ENCODE peak calls at places on chromosomes 16 and 17, in nine cellular contexts. One of them, this sample, is unnamed.
A peak's percentile ranks its signal among the peaks of the same experiment; 100 is the strongest.

GRCh38 chr16:82280867-82281266 is 110.8 kb upstream of the MPHOSPH6 start:
- DNase-seq in H7: no peak
- DNase-seq in stimulated activated CD8-positive, alpha-beta memory T cell treated with anti-CD3 and anti-CD28 coated beads, Interleukin-4, amount 100 ng/mL, for 48 hours: no peak
- DNase-seq in osteocyte: no peak
- DNase-seq in NCI-H69: no peak
- DNase-seq in T1000: no peak
- DNase-seq in BE2C: no peak
- DNase-seq in tibial artery: no peak
- DNase-seq in activated CD8-positive, alpha-beta T cell treated with anti-CD3 and anti-CD28 coated beads for 36 hours: no peak
- DNase-seq in this sample: no peak

GRCh38 chr17:57086069-57086930 is 1.3 kb downstream of the AKAP1 start:
- DNase-seq in BE2C: peak; percentile 21
- DNase-seq in NCI-H69: peak; percentile 85
- DNase-seq in H7: peak; percentile 76
- DNase-seq in stimulated activated CD8-positive, alpha-beta memory T cell treated with anti-CD3 and anti-CD28 coated beads, Interleukin-4, amount 100 ng/mL, for 48 hours: peak; percentile 45
- DNase-seq in tibial artery: peak; percentile 77
- DNase-seq in T1000: peak; percentile 20
- DNase-seq in activated CD8-positive, alpha-beta T cell treated with anti-CD3 and anti-CD28 coated beads for 36 hours: peak; percentile 28
- DNase-seq in osteocyte: no peak
- DNase-seq in this sample: peak; percentile 61

GRCh38 chr16:49688298-49688697 is 167.6 kb downstream of the ZNF423 start:
- DNase-seq in NCI-H69: no peak
- DNase-seq in activated CD8-positive, alpha-beta T cell treated with anti-CD3 and anti-CD28 coated beads for 36 hours: no peak
- DNase-seq in H7: peak; percentile 86
- DNase-seq in tibial artery: no peak
- DNase-seq in osteocyte: no peak
- DNase-seq in BE2C: no peak
- DNase-seq in stimulated activated CD8-positive, alpha-beta memory T cell treated with anti-CD3 and anti-CD28 coated beads, Interleukin-4, amount 100 ng/mL, for 48 hours: no peak
- DNase-seq in T1000: no peak
- DNase-seq in this sample: no peak

GRCh38 chr17:74585711-74586110 is 6.4 kb downstream of the CD300LD start:
- DNase-seq in BE2C: no peak
- DNase-seq in osteocyte: no peak
- DNase-seq in NCI-H69: no peak
- DNase-seq in stimulated activated CD8-positive, alpha-beta memory T cell treated with anti-CD3 and anti-CD28 coated beads, Interleukin-4, amount 100 ng/mL, for 48 hours: no peak
- DNase-seq in tibial artery: no peak
- DNase-seq in activated CD8-positive, alpha-beta T cell treated with anti-CD3 and anti-CD28 coated beads for 36 hours: no peak
- DNase-seq in H7: no peak
- DNase-seq in T1000: no peak
- DNase-seq in this sample: no peak

GRCh38 chr17:2018716-2019490 is 6.2 kb downstream of the RTN4RL1 start:
- DNase-seq in NCI-H69: peak; percentile 57
- DNase-seq in stimulated activated CD8-positive, alpha-beta memory T cell treated with anti-CD3 and anti-CD28 coated beads, Interleukin-4, amount 100 ng/mL, for 48 hours: no peak
- DNase-seq in activated CD8-positive, alpha-beta T cell treated with anti-CD3 and anti-CD28 coated beads for 36 hours: no peak
- DNase-seq in BE2C: no peak
- DNase-seq in osteocyte: no peak
- DNase-seq in H7: no peak
- DNase-seq in T1000: no peak
- DNase-seq in tibial artery: no peak
- DNase-seq in this sample: no peak

GRCh38 chr16:29126057-29126494 is 141.2 kb downstream of the LAT start:
- DNase-seq in NCI-H69: no peak
- DNase-seq in H7: peak; percentile 44
- DNase-seq in stimulated activated CD8-positive, alpha-beta memory T cell treated with anti-CD3 and anti-CD28 coated beads, Interleukin-4, amount 100 ng/mL, for 48 hours: no peak
- DNase-seq in osteocyte: no peak
- DNase-seq in activated CD8-positive, alpha-beta T cell treated with anti-CD3 and anti-CD28 coated beads for 36 hours: peak; percentile 24
- DNase-seq in T1000: no peak
- DNase-seq in tibial artery: no peak
- DNase-seq in BE2C: no peak
- DNase-seq in this sample: no peak

GRCh38 chr17:28396635-28397239 is 9.3 kb downstream of the SLC46A1 start:
- DNase-seq in NCI-H69: no peak
- DNase-seq in stimulated activated CD8-positive, alpha-beta memory T cell treated with anti-CD3 and anti-CD28 coated beads, Interleukin-4, amount 100 ng/mL, for 48 hours: no peak
- DNase-seq in activated CD8-positive, alpha-beta T cell treated with anti-CD3 and anti-CD28 coated beads for 36 hours: no peak
- DNase-seq in BE2C: no peak
- DNase-seq in tibial artery: no peak
- DNase-seq in osteocyte: no peak
- DNase-seq in H7: peak; percentile 48
- DNase-seq in T1000: no peak
- DNase-seq in this sample: no peak

GRCh38 chr17:19747829-19748806 is at the start of gene ALDH3A1:
- DNase-seq in T1000: no peak
- DNase-seq in tibial artery: no peak
- DNase-seq in osteocyte: no peak
- DNase-seq in BE2C: no peak
- DNase-seq in activated CD8-positive, alpha-beta T cell treated with anti-CD3 and anti-CD28 coated beads for 36 hours: no peak
- DNase-seq in stimulated activated CD8-positive, alpha-beta memory T cell treated with anti-CD3 and anti-CD28 coated beads, Interleukin-4, amount 100 ng/mL, for 48 hours: no peak
- DNase-seq in H7: no peak
- DNase-seq in NCI-H69: peak; percentile 72
- DNase-seq in this sample: no peak

GRCh38 chr17:68807998-68808772 is 147.0 kb downstream of the ABCA8 start:
- DNase-seq in BE2C: no peak
- DNase-seq in H7: no peak
- DNase-seq in activated CD8-positive, alpha-beta T cell treated with anti-CD3 and anti-CD28 coated beads for 36 hours: no peak
- DNase-seq in tibial artery: no peak
- DNase-seq in osteocyte: no peak
- DNase-seq in stimulated activated CD8-positive, alpha-beta memory T cell treated with anti-CD3 and anti-CD28 coated beads, Interleukin-4, amount 100 ng/mL, for 48 hours: no peak
- DNase-seq in NCI-H69: no peak
- DNase-seq in T1000: no peak
- DNase-seq in this sample: no peak

GRCh38 chr16:84535408-84535807 is 30.9 kb upstream of the MEAK7 start:
- DNase-seq in BE2C: no peak
- DNase-seq in stimulated activated CD8-positive, alpha-beta memory T cell treated with anti-CD3 and anti-CD28 coated beads, Interleukin-4, amount 100 ng/mL, for 48 hours: no peak
- DNase-seq in activated CD8-positive, alpha-beta T cell treated with anti-CD3 and anti-CD28 coated beads for 36 hours: no peak
- DNase-seq in H7: no peak
- DNase-seq in osteocyte: no peak
- DNase-seq in tibial artery: no peak
- DNase-seq in T1000: no peak
- DNase-seq in NCI-H69: no peak
- DNase-seq in this sample: no peak

GRCh38 chr16:68715471-68715870 is 21.6 kb upstream of the CDH1 start:
- DNase-seq in BE2C: no peak
- DNase-seq in activated CD8-positive, alpha-beta T cell treated with anti-CD3 and anti-CD28 coated beads for 36 hours: no peak
- DNase-seq in T1000: no peak
- DNase-seq in H7: no peak
- DNase-seq in tibial artery: no peak
- DNase-seq in stimulated activated CD8-positive, alpha-beta memory T cell treated with anti-CD3 and anti-CD28 coated beads, Interleukin-4, amount 100 ng/mL, for 48 hours: no peak
- DNase-seq in osteocyte: no peak
- DNase-seq in NCI-H69: no peak
- DNase-seq in this sample: no peak